ENCODE peak calls at places on chromosomes 11 and 22, in eight cellular contexts. One of them, this sample, is unnamed. For H3K79me2, the result is how much of the 10 kb centered on the place peaks cover.

GRCh38 chr11:58787903-58788302 is 56.2 kb upstream of the GLYAT start:
- DNase-seq in K562: peak
- DNase-seq in PC-3: peak
- DNase-seq in PC-9: peak
- DNase-seq in HCT116: no peak
- DNase-seq in mammary epithelial cell: peak
- DNase-seq in DND-41: no peak
- DNase-seq in neural progenitor cell: no peak
- DNase-seq in this sample: peak

GRCh38 chr11:12162652-12163051 is 52.3 kb downstream of the MICAL2 start:
- DNase-seq in K562: no peak
- DNase-seq in PC-3: no peak
- DNase-seq in PC-9: no peak
- DNase-seq in HCT116: no peak
- DNase-seq in mammary epithelial cell: no peak
- DNase-seq in DND-41: no peak
- DNase-seq in neural progenitor cell: no peak
- DNase-seq in this sample: no peak

GRCh38 chr22:31611065-31611760 is 50.8 kb downstream of the PISD start:
- DNase-seq in K562: no peak
- DNase-seq in PC-3: no peak
- DNase-seq in PC-9: no peak
- DNase-seq in HCT116: no peak
- DNase-seq in mammary epithelial cell: no peak
- DNase-seq in DND-41: no peak
- DNase-seq in neural progenitor cell: no peak
- DNase-seq in this sample: no peak

GRCh38 chr22:38710866-38711265 is 5.1 kb downstream of the GTPBP1 start:
- DNase-seq in K562: no peak
- DNase-seq in PC-3: peak
- DNase-seq in PC-9: peak
- DNase-seq in HCT116: no peak
- DNase-seq in mammary epithelial cell: no peak
- DNase-seq in DND-41: no peak
- DNase-seq in neural progenitor cell: no peak
- DNase-seq in this sample: no peak

GRCh38 chr11:122661182-122661945 is 5.8 kb downstream of the UBASH3B start:
- DNase-seq in K562: no peak
- DNase-seq in PC-3: peak
- DNase-seq in PC-9: peak
- DNase-seq in HCT116: no peak
- DNase-seq in mammary epithelial cell: peak
- DNase-seq in DND-41: no peak
- DNase-seq in neural progenitor cell: peak
- DNase-seq in this sample: peak

GRCh38 chr11:79147731-79148130 is 293.1 kb downstream of the TENM4 start:
- DNase-seq in K562: no peak
- DNase-seq in PC-3: no peak
- DNase-seq in PC-9: no peak
- DNase-seq in HCT116: no peak
- DNase-seq in mammary epithelial cell: no peak
- DNase-seq in DND-41: no peak
- DNase-seq in neural progenitor cell: no peak
- DNase-seq in this sample: no peak

GRCh38 chr11:57728829-57729228 is 12.5 kb upstream of the SELENOH start:
- DNase-seq in K562: no peak
- DNase-seq in PC-3: no peak
- DNase-seq in PC-9: no peak
- DNase-seq in HCT116: no peak
- DNase-seq in mammary epithelial cell: no peak
- DNase-seq in DND-41: no peak
- DNase-seq in neural progenitor cell: no peak
- DNase-seq in this sample: no peak

GRCh38 chr11:86449993-86450629 is 75.4 kb downstream of the CCDC81 start:
- DNase-seq in K562: no peak
- DNase-seq in PC-3: no peak
- DNase-seq in PC-9: no peak
- DNase-seq in HCT116: no peak
- DNase-seq in mammary epithelial cell: no peak
- DNase-seq in DND-41: no peak
- DNase-seq in neural progenitor cell: no peak
- DNase-seq in this sample: no peak

GRCh38 chr11:12389676-12390075 is 12.3 kb downstream of the PARVA start:
- DNase-seq in K562: no peak
- DNase-seq in PC-3: no peak
- DNase-seq in PC-9: no peak
- DNase-seq in HCT116: no peak
- DNase-seq in mammary epithelial cell: peak
- DNase-seq in DND-41: no peak
- DNase-seq in neural progenitor cell: no peak
- DNase-seq in this sample: no peak

GRCh38 chr22:32864041-32864440 is 62.5 kb downstream of the TIMP3 start:
- DNase-seq in K562: no peak
- DNase-seq in PC-3: no peak
- DNase-seq in PC-9: no peak
- DNase-seq in HCT116: no peak
- DNase-seq in mammary epithelial cell: no peak
- DNase-seq in DND-41: no peak
- DNase-seq in neural progenitor cell: no peak
- DNase-seq in this sample: peak

GRCh38 chr11:128553662-128554392 is 33.5 kb downstream of the ETS1 start:
- DNase-seq in K562: no peak
- DNase-seq in PC-3: peak
- DNase-seq in PC-9: no peak
- DNase-seq in HCT116: no peak
- DNase-seq in mammary epithelial cell: no peak
- DNase-seq in DND-41: no peak
- DNase-seq in neural progenitor cell: peak
- DNase-seq in this sample: no peak

GRCh38 chr11:503179-503981 is 3.7 kb downstream of the RNH1 start:
- DNase-seq in K562: peak
- DNase-seq in PC-3: no peak
- DNase-seq in PC-9: no peak
- DNase-seq in HCT116: no peak
- DNase-seq in mammary epithelial cell: no peak
- DNase-seq in DND-41: no peak
- DNase-seq in neural progenitor cell: no peak
- DNase-seq in this sample: peak

DNA sequence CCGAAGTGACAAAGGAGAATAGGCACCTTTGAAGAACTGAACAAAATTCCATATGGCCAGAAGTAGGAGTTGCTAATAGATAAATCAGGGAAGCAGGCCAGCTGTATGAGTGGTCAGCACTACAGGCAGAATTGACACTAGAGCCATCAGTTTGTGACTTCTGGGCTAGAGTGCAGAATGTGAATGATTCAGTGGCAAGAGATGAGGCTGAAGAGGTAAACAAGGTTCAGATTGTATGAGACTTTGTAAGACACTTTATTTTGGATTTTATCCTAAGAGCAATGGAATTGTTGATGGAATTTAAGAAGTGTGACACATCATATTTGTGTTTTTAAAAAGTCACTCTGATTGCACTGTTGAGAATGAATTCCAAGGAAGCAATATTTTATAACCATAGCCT is 12.9 kb downstream of the BIRC3 start:
- DNase-seq in K562: no peak
- DNase-seq in PC-3: no peak
- DNase-seq in PC-9: peak
- DNase-seq in HCT116: no peak
- DNase-seq in mammary epithelial cell: no peak
- DNase-seq in DND-41: no peak
- DNase-seq in neural progenitor cell: no peak
- DNase-seq in this sample: no peak
- H3K27ac ChIP-seq in K562: no peak
- H3K27ac ChIP-seq in PC-3: no peak
- H3K27ac ChIP-seq in PC-9: no peak
- H3K27ac ChIP-seq in HCT116: no peak
- H3K27ac ChIP-seq in mammary epithelial cell: no peak
- H3K27ac ChIP-seq in DND-41: no peak
- H3K27ac ChIP-seq in neural progenitor cell: no peak
- H3K27ac ChIP-seq in this sample: no peak

GRCh38 chr11:117985953-117986887 is at the start of gene IL10RA:
- DNase-seq in K562: peak
- DNase-seq in PC-3: no peak
- DNase-seq in PC-9: no peak
- DNase-seq in HCT116: peak
- DNase-seq in mammary epithelial cell: peak
- DNase-seq in DND-41: peak
- DNase-seq in neural progenitor cell: peak
- DNase-seq in this sample: peak
- TF ChIP-seq CTCF in K562: peak
- TF ChIP-seq CTCF in PC-3: no peak
- TF ChIP-seq CTCF in PC-9: no peak
- TF ChIP-seq CTCF in HCT116: no peak
- TF ChIP-seq CTCF in mammary epithelial cell: no peak
- TF ChIP-seq CTCF in DND-41: no peak
- TF ChIP-seq CTCF in neural progenitor cell: no peak
- TF ChIP-seq CTCF in this sample: no peak

GRCh38 chr22:26580240-26580962 is 9.5 kb downstream of the TPST2 start:
- DNase-seq in K562: no peak
- DNase-seq in PC-3: no peak
- DNase-seq in PC-9: no peak
- DNase-seq in HCT116: no peak
- DNase-seq in mammary epithelial cell: no peak
- DNase-seq in DND-41: no peak
- DNase-seq in neural progenitor cell: peak
- DNase-seq in this sample: no peak
- H3K79me2 ChIP-seq in K562: half or more
- H3K79me2 ChIP-seq in PC-3: under half
- H3K79me2 ChIP-seq in PC-9: under half
- H3K79me2 ChIP-seq in HCT116: under half
- H3K79me2 ChIP-seq in mammary epithelial cell: under half
- H3K79me2 ChIP-seq in DND-41: under half
- H3K79me2 ChIP-seq in neural progenitor cell: half or more
- H3K79me2 ChIP-seq in this sample: under half

GRCh38 chr11:2591805-2592204 is 108.0 kb downstream of the KCNQ1OT1 start:
- DNase-seq in K562: no peak
- DNase-seq in PC-3: no peak
- DNase-seq in PC-9: no peak
- DNase-seq in HCT116: no peak
- DNase-seq in mammary epithelial cell: no peak
- DNase-seq in DND-41: no peak
- DNase-seq in neural progenitor cell: no peak
- DNase-seq in this sample: no peak
- H3K27ac ChIP-seq in K562: no peak
- H3K27ac ChIP-seq in PC-3: no peak
- H3K27ac ChIP-seq in PC-9: no peak
- H3K27ac ChIP-seq in HCT116: no peak
- H3K27ac ChIP-seq in mammary epithelial cell: no peak
- H3K27ac ChIP-seq in DND-41: no peak
- H3K27ac ChIP-seq in neural progenitor cell: no peak
- H3K27ac ChIP-seq in this sample: no peak

DNA sequence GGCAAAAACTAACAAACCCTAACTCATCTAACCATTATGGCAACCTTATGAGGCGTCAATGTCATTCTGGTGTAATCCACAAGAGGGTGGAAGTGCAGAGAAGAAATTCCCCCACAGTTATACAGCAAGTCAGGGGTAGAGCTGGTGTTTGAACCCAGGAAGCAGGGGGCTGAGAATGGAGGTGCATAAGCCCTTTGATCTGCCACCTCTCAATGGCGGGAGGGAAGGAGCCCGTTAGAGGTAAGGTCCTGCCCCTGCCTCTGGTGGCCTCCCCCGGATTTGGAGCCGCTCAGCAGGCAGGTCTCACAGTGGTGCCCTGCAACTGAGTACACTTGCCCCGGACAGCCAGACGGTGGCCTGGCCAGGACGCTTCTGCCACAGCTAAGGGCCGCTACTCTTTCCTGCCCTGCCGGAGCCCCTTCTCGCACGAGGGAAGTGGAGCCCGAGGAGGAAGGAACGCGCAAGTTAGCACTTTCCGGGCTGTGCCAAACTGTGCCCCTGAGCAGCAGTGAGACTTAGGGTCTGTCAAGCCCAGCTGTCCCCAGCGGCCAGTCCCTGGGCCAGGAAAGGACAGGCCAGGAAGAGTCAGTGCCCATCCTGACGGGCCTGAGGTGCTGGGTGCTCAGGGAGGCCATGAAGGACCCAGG is 1.1 kb downstream of the FXYD2 start:
- DNase-seq in K562: peak
- DNase-seq in PC-3: no peak
- DNase-seq in PC-9: no peak
- DNase-seq in HCT116: no peak
- DNase-seq in mammary epithelial cell: no peak
- DNase-seq in DND-41: peak
- DNase-seq in neural progenitor cell: peak
- DNase-seq in this sample: no peak
- TF ChIP-seq CTCF in K562: peak
- TF ChIP-seq CTCF in PC-3: peak
- TF ChIP-seq CTCF in PC-9: peak
- TF ChIP-seq CTCF in HCT116: peak
- TF ChIP-seq CTCF in mammary epithelial cell: peak
- TF ChIP-seq CTCF in DND-41: peak
- TF ChIP-seq CTCF in neural progenitor cell: peak
- TF ChIP-seq CTCF in this sample: no peak

GRCh38 chr11:6655020-6655789 is 404 bp downstream of the DCHS1 start:
- DNase-seq in K562: no peak
- DNase-seq in PC-3: no peak
- DNase-seq in PC-9: no peak
- DNase-seq in HCT116: no peak
- DNase-seq in mammary epithelial cell: no peak
- DNase-seq in DND-41: no peak
- DNase-seq in neural progenitor cell: peak
- DNase-seq in this sample: no peak
- H3K79me2 ChIP-seq in K562: under half
- H3K79me2 ChIP-seq in PC-3: under half
- H3K79me2 ChIP-seq in PC-9: under half
- H3K79me2 ChIP-seq in HCT116: under half
- H3K79me2 ChIP-seq in mammary epithelial cell: under half
- H3K79me2 ChIP-seq in DND-41: under half
- H3K79me2 ChIP-seq in neural progenitor cell: under half
- H3K79me2 ChIP-seq in this sample: under half

GRCh38 chr11:61924016-61924360 is 6.6 kb upstream of the RAB3IL1 start:
- DNase-seq in K562: no peak
- DNase-seq in PC-3: no peak
- DNase-seq in PC-9: no peak
- DNase-seq in HCT116: no peak
- DNase-seq in mammary epithelial cell: no peak
- DNase-seq in DND-41: no peak
- DNase-seq in neural progenitor cell: no peak
- DNase-seq in this sample: no peak
- H3K27ac ChIP-seq in K562: no peak
- H3K27ac ChIP-seq in PC-3: no peak
- H3K27ac ChIP-seq in PC-9: no peak
- H3K27ac ChIP-seq in HCT116: no peak
- H3K27ac ChIP-seq in mammary epithelial cell: no peak
- H3K27ac ChIP-seq in DND-41: no peak
- H3K27ac ChIP-seq in neural progenitor cell: no peak
- H3K27ac ChIP-seq in this sample: no peak

DNA sequence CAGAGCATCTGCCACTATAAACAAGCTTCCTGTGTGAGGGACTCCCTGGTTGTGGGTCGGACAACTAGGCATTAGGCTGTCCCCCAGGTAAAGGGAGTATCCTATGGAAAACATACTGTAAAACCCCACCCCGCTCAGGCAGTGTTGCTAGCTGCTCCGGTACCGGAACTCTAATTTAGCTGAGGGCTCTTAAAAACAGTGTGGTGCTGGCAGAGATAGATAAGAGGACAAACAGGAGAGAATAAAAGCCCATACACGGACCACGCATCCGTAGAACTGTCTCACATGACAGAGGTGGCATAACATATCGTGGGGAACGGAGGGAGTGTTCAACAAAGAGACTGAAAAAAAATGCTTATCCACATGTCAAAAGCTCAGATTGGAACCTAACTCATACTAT is 3.4 kb upstream of the MOGAT2 start:
- DNase-seq in K562: peak
- DNase-seq in PC-3: no peak
- DNase-seq in PC-9: no peak
- DNase-seq in HCT116: no peak
- DNase-seq in mammary epithelial cell: no peak
- DNase-seq in DND-41: no peak
- DNase-seq in neural progenitor cell: no peak
- DNase-seq in this sample: no peak
- TF ChIP-seq CTCF in K562: no peak
- TF ChIP-seq CTCF in PC-3: no peak
- TF ChIP-seq CTCF in PC-9: no peak
- TF ChIP-seq CTCF in HCT116: no peak
- TF ChIP-seq CTCF in mammary epithelial cell: no peak
- TF ChIP-seq CTCF in DND-41: no peak
- TF ChIP-seq CTCF in neural progenitor cell: no peak
- TF ChIP-seq CTCF in this sample: no peak

This sample was measured in fibroblast of lung.